ENCODE peak calls at places on chromosomes 12 and 14, in nine cellular contexts. F is activated CD8-positive, alpha-beta memory T cell treated with anti-CD3 and anti-CD28 coated beads for 1 hour; M is fibroblast of mammary gland; D is T-helper 17 cell; W is transverse colon; N is cardiac muscle cell; X is A172; E is central memory CD4-positive, alpha-beta T cell; Q is activated CD4-positive, alpha-beta T cell treated with anti-CD3 and anti-CD28 coated beads, Interleukin-2, amount 50 U/mL, for 1 hour. C is an unnamed sample.

GRCh38 chr12:105547786-105548185 is 217.3 kb downstream of the C12orf75 start:
- DNase-seq in W (no peak), D (no peak), N (no peak), F (no peak), E (no peak), X (no peak), M (no peak), Q (no peak), C (no peak)

GRCh38 chr12:114762490-114763110 is 78.6 kb upstream of the TBX3 start:
- DNase-seq in N (peak; percentile 69), F (no peak), E (no peak), M (peak; percentile 18), D (no peak), W (no peak), Q (no peak), X (no peak), C (no peak)

GRCh38 chr12:16605666-16606116 is 271 bp downstream of the LMO3 start:
- DNase-seq in Q (no peak), X (no peak), D (no peak), M (peak; percentile 28), F (no peak), N (peak; percentile 53), W (no peak), E (no peak), C (no peak)

GRCh38 chr12:21337959-21338704 is 3.4 kb upstream of the SLCO1A2 start:
- DNase-seq in N (no peak), F (no peak), W (no peak), X (no peak), Q (no peak), M (no peak), D (no peak), E (no peak), C (no peak)

GRCh38 chr12:96981053-96981452 is 74.0 kb downstream of the NEDD1 start:
- DNase-seq in X (peak; percentile 54), Q (no peak), W (no peak), N (peak; percentile 90), D (no peak), F (no peak), E (no peak), M (peak; percentile 92), C (peak; percentile 46)

GRCh38 chr12:58310828-58311273 is 369.5 kb downstream of the ATP23 start:
- DNase-seq in F (no peak), N (peak; percentile 96), E (no peak), D (no peak), M (peak; percentile 99), W (no peak), X (peak; percentile 91), Q (no peak), C (peak; percentile 64)

GRCh38 chr12:54249489-54249888 is 30.4 kb downstream of the CBX5 start:
- DNase-seq in E (no peak), X (no peak), F (no peak), D (no peak), Q (no peak), W (no peak), N (no peak), M (no peak), C (no peak)

GRCh38 chr12:75635606-75636444 is 124.4 kb upstream of the KRR1 start:
- DNase-seq in X (peak; percentile 92), E (peak; percentile 5), D (no peak), N (peak; percentile 78), W (no peak), F (no peak), Q (no peak), M (peak; percentile 96), C (peak; percentile 40)

GRCh38 chr14:71704210-71704609 is 228.0 kb upstream of the RGS6 start:
- DNase-seq in E (no peak), M (no peak), Q (no peak), N (no peak), F (no peak), W (no peak), D (no peak), X (no peak), C (no peak)

GRCh38 chr14:105343194-105343593 is 28.6 kb downstream of the PACS2 start:
- DNase-seq in N (peak; percentile 9), F (no peak), M (no peak), E (no peak), X (no peak), W (no peak), Q (no peak), D (no peak), C (no peak)

GRCh38 chr14:22118894-22119477 is 445.4 kb upstream of the OR4E1 start:
- DNase-seq in X (no peak), D (no peak), E (no peak), N (no peak), Q (no peak), W (no peak), F (no peak), M (no peak), C (no peak)

GRCh38 chr12:12611512-12612306 is at the start of gene CREBL2:
- DNase-seq in E (peak; percentile 89), M (peak; percentile 97), Q (peak; percentile 85), D (peak; percentile 77), N (peak; percentile 99), F (peak; percentile 70), X (peak; percentile 83), W (peak; percentile 93), C (peak; percentile 82)

GRCh38 chr12:65878540-65878939 is 54.3 kb downstream of the HMGA2 start:
- DNase-seq in D (no peak), E (no peak), W (no peak), Q (no peak), M (no peak), X (peak; percentile 35), F (no peak), N (no peak), C (no peak)

GRCh38 chr12:124995200-124995961 is 1.9 kb downstream of the BRI3BP start:
- DNase-seq in E (no peak), F (no peak), W (peak; percentile 38), N (no peak), D (no peak), X (no peak), Q (no peak), M (no peak), C (no peak)

GRCh38 chr12:46473634-46474201 is 101.1 kb upstream of the SLC38A2 start:
- DNase-seq in D (no peak), N (peak; percentile 96), F (no peak), X (peak; percentile 88), W (peak; percentile 75), M (peak; percentile 93), E (no peak), Q (no peak), C (peak; percentile 48)

GRCh38 chr14:76701981-76702380 is 59.3 kb upstream of the VASH1 start:
- DNase-seq in D (no peak), E (no peak), Q (no peak), F (no peak), X (no peak), M (peak; percentile 61), N (no peak), W (no peak), C (no peak)

GRCh38 chr12:119996417-119996816 is 7.4 kb downstream of the BICDL1 start:
- DNase-seq in Q (no peak), N (no peak), W (no peak), E (no peak), F (no peak), M (no peak), X (no peak), D (no peak), C (no peak)

GRCh38 chr12:47722926-47723631 is 2.2 kb downstream of the ENDOU start:
- DNase-seq in M (no peak), N (no peak), Q (no peak), F (no peak), W (no peak), E (no peak), D (no peak), X (no peak), C (no peak)

GRCh38 chr12:15688202-15688736 is 100.9 kb downstream of the EPS8 start:
- DNase-seq in F (no peak), X (peak; percentile 83), M (no peak), D (no peak), N (peak; percentile 47), W (peak; percentile 61), E (no peak), Q (no peak), C (no peak)

GRCh38 chr14:93263416-93263815 is 56.4 kb downstream of the UBR7 start:
- DNase-seq in N (no peak), E (no peak), W (no peak), F (no peak), M (peak; percentile 40), X (no peak), D (no peak), Q (no peak), C (no peak)

GRCh38 chr12:7241404-7242005 is 52.0 kb downstream of the PEX5 start:
- DNase-seq in Q (no peak), M (peak; percentile 95), X (peak; percentile 49), F (no peak), E (no peak), N (peak; percentile 12), D (no peak), W (no peak), C (no peak)

GRCh38 chr12:4819654-4820053 is 90.1 kb upstream of the KCNA1 start:
- DNase-seq in E (no peak), W (no peak), M (peak; percentile 84), F (no peak), D (no peak), X (no peak), N (no peak), Q (no peak), C (no peak)

C was measured in HTR-8/SVneo.